ENCODE peak calls at places on chromosomes 13 and 19, in nine cellular contexts. T is GM10248, M is lower lobe of right lung, P is left ventricle myocardium inferior, Z is endothelial cell, I is SK-N-SH, H is neural crest cell, A is brain microvascular endothelial cell, B is HFFc6. R is an unnamed sample.

GRCh38 chr19:31583148-31583547 is 233.9 kb upstream of the TSHZ3 start:
- DNase-seq in H (no peak), P (no peak), M (no peak), Z (no peak), I (no peak), A (no peak), B (no peak), T (no peak), R (no peak)

GRCh38 chr19:13298565-13299481 is 148.6 kb downstream of the IER2 start:
- DNase-seq in B (no peak), Z (no peak), P (no peak), A (no peak), I (peak), M (no peak), T (no peak), H (no peak), R (no peak)

GRCh38 chr13:48500652-48501197 is 32.2 kb downstream of the RCBTB2 start:
- DNase-seq in T (peak), P (no peak), B (peak), H (no peak), A (peak), M (no peak), I (no peak), Z (no peak), R (no peak)

GRCh38 chr19:54478677-54479266 is 5.7 kb upstream of the CDC42EP5 start:
- DNase-seq in I (peak), H (peak), T (peak), M (no peak), B (no peak), A (no peak), P (no peak), Z (peak), R (peak)

GRCh38 chr19:16914421-16914820 is 25.6 kb downstream of the F2RL3 start:
- DNase-seq in P (no peak), A (no peak), H (no peak), B (no peak), T (no peak), I (no peak), M (no peak), Z (no peak), R (no peak)

GRCh38 chr13:64758520-64758919 is 2471.6 kb downstream of the PCDH9 start:
- DNase-seq in P (no peak), T (no peak), M (no peak), H (no peak), A (no peak), Z (no peak), I (no peak), B (no peak), R (no peak)

GRCh38 chr13:44857061-44857460 is 132.2 kb downstream of the NUFIP1 start:
- DNase-seq in Z (no peak), I (no peak), P (no peak), B (no peak), M (no peak), T (no peak), H (no peak), A (no peak), R (no peak)

GRCh38 chr19:31294189-31294588 is 55.0 kb downstream of the TSHZ3 start:
- DNase-seq in B (no peak), T (no peak), A (no peak), Z (no peak), P (no peak), M (no peak), I (no peak), H (no peak), R (peak)

GRCh38 chr19:17020823-17021222 is 5.8 kb downstream of the CPAMD8 start:
- DNase-seq in M (no peak), T (no peak), Z (no peak), H (no peak), B (peak), P (no peak), I (no peak), A (no peak), R (no peak)

GRCh38 chr13:112116187-112116950 is 49.4 kb downstream of the SOX1 start:
- DNase-seq in A (no peak), H (no peak), M (no peak), B (no peak), Z (no peak), I (no peak), T (no peak), P (no peak), R (no peak)

GRCh38 chr19:19746286-19747213 is 13.6 kb upstream of the ZNF14 start:
- DNase-seq in Z (no peak), M (no peak), P (no peak), A (no peak), B (no peak), H (no peak), I (peak), T (peak), R (no peak)

GRCh38 chr19:48961051-48961649 is 4.0 kb upstream of the FTL start:
- DNase-seq in I (no peak), P (no peak), H (no peak), B (no peak), A (no peak), T (no peak), Z (no peak), M (no peak), R (peak)

GRCh38 chr19:33273881-33274662 is 28.3 kb downstream of the CEBPA start:
- DNase-seq in A (peak), P (no peak), T (no peak), I (no peak), M (peak), Z (peak), H (no peak), B (peak), R (peak)

GRCh38 chr13:76552807-76553206 is 333.4 kb downstream of the KCTD12 start:
- DNase-seq in B (no peak), P (no peak), I (no peak), T (no peak), A (no peak), Z (no peak), H (no peak), M (no peak), R (no peak)

GRCh38 chr13:26584713-26585112 is 27.2 kb downstream of the WASF3 start:
- DNase-seq in A (peak), H (no peak), I (no peak), M (no peak), B (peak), Z (no peak), T (no peak), P (no peak), R (no peak)

GRCh38 chr13:28575200-28575599 is 80.3 kb upstream of the FLT1 start:
- DNase-seq in I (no peak), M (no peak), B (no peak), A (no peak), Z (peak), P (no peak), T (no peak), H (no peak), R (no peak)

GRCh38 chr13:36183901-36184300 is 30.5 kb downstream of the SOHLH2 start:
- DNase-seq in Z (no peak), P (no peak), T (no peak), H (no peak), B (no peak), A (no peak), I (no peak), M (no peak), R (no peak)

GRCh38 chr19:33627962-33628839 is 6.4 kb downstream of the CHST8 start:
- DNase-seq in H (no peak), M (no peak), Z (no peak), P (no peak), A (no peak), T (no peak), B (no peak), I (no peak), R (no peak)

GRCh38 chr13:100666124-100666523 is 8.5 kb downstream of the TMTC4 start:
- DNase-seq in Z (no peak), P (no peak), T (no peak), I (peak), A (no peak), H (no peak), B (no peak), M (no peak), R (no peak)

GRCh38 chr13:80473695-80474094 is 132.8 kb upstream of the SPRY2 start:
- DNase-seq in H (no peak), Z (no peak), T (no peak), P (no peak), I (no peak), A (peak), M (no peak), B (no peak), R (no peak)

GRCh38 chr13:26601669-26602068 is 44.2 kb downstream of the WASF3 start:
- DNase-seq in H (no peak), B (peak), Z (no peak), A (peak), P (no peak), M (no peak), T (peak), I (peak), R (no peak)

DNA sequence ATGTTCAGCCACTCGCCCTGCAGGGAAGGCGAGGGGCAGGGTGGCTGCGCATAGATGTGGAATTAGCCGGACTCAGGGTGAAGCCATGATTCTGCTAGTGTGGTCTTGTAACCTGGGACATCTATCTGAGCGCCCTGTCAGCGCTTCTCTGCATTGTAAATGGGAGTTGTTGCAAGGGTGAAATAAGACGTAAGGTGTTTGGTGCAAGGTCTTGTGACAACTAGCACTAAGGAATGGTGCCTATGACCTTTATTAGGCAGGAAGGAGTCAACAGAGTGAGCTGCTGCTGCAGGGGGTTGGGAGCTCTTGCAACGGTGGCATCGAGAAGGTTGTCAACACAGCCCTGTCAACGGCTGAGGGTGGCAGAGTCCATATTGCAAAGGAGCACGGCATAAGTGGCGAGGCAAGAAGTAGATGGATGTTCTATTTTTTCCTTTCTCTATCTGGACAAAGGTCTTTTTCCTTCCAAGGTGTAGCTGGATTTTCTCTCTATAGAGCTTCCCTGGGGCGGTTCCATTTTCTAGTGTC is 49.3 kb downstream of the IRS2 start:
- DNase-seq in I (no peak), T (no peak), H (no peak), P (no peak), A (no peak), M (no peak), B (no peak), Z (no peak), R (no peak)
- TF ChIP-seq CTCF in I (no peak), T (no peak), H (no peak), P (no peak), A (no peak), M (no peak), B (no peak), Z (no peak), R (no peak)

GRCh38 chr19:43422000-43422688 is 7.5 kb downstream of the TEX101 start:
- DNase-seq in H (no peak), P (no peak), M (no peak), B (no peak), I (no peak), A (no peak), Z (no peak), T (no peak), R (no peak)

GRCh38 chr19:43423779-43424178 is 9.1 kb downstream of the TEX101 start:
- DNase-seq in B (no peak), A (no peak), Z (no peak), I (no peak), H (no peak), M (no peak), T (no peak), P (no peak), R (no peak)

GRCh38 chr19:43422689-43423066 is 8.0 kb downstream of the TEX101 start:
- DNase-seq in P (no peak), M (no peak), I (no peak), H (no peak), B (no peak), A (no peak), T (no peak), Z (no peak), R (no peak)

GRCh38 chr19:43429395-43429794 is 14.7 kb downstream of the TEX101 start:
- DNase-seq in T (no peak), A (no peak), B (no peak), Z (no peak), H (no peak), I (no peak), M (no peak), P (no peak), R (no peak)

GRCh38 chr19:43425567-43426392 is 11.1 kb downstream of the TEX101 start:
- DNase-seq in M (no peak), T (no peak), B (peak), P (no peak), H (no peak), Z (no peak), A (no peak), I (no peak), R (no peak)
- TF ChIP-seq CTCF in M (peak), T (peak), B (peak), P (no peak), H (peak), Z (no peak), A (peak), I (peak), R (peak)

GRCh38 chr19:1087813-1088418 is 7.3 kb downstream of the POLR2E start:
- DNase-seq in H (no peak), M (peak), B (no peak), P (no peak), Z (no peak), I (no peak), T (no peak), A (no peak), R (no peak)
- TF ChIP-seq CTCF in H (no peak), M (no peak), B (no peak), P (no peak), Z (no peak), I (no peak), T (peak), A (no peak), R (no peak)

GRCh38 chr19:18278521-18279265 is 2.7 kb downstream of the JUND start:
- DNase-seq in M (no peak), P (no peak), A (peak), Z (no peak), B (peak), I (no peak), T (no peak), H (no peak), R (no peak)
- TF ChIP-seq CTCF in M (no peak), P (no peak), A (peak), Z (no peak), B (peak), I (peak), T (peak), H (peak), R (no peak)

DNA sequence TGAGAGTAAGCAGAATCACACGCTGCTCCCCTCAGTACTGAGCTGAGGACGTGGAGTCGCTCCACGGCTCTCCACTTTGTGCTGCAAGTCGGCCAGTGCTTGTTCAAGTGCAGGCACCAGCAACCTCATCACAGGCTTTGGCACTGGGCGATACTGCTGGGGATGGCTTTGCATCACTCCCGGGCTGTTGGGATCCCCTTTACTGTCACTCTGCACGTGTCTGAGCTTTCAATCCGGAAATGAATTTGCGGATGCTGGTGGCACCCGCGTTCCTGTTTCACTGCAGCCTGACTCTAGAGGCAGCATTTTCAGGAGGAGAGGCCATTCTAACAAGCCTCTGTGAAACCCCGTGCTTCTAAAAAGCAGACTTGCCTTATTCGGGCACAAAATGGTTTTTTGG is 19.1 kb downstream of the SMARCA4 start:
- DNase-seq in H (no peak), B (no peak), P (no peak), T (no peak), M (no peak), I (no peak), Z (no peak), A (no peak), R (no peak)
- TF ChIP-seq CTCF in H (no peak), B (no peak), P (no peak), T (no peak), M (no peak), I (no peak), Z (no peak), A (no peak), R (no peak)

DNA sequence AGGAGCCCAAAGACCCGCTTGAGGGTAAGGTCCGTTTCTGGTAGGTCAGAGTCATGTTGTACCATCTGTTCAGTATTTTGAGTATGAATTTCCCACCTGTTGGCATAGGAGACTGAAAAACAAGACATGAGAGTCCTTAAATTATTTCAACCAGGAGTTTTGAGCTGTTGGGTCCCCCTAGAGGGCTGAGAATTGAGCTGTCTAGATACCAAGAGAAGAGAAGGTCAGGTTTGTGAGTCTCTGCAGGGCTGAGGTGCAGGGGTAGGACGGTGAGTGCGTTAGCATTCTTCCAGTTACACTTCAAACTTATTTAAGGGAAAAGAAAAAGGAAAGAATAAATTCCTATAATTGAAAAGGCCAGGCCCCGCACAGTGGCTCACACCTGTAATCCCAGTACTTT is 5.0 kb downstream of the CBLC start:
- DNase-seq in T (no peak), Z (no peak), P (no peak), M (no peak), A (no peak), B (no peak), H (no peak), I (no peak), R (no peak)
- TF ChIP-seq CTCF in T (no peak), Z (peak), P (no peak), M (no peak), A (peak), B (no peak), H (peak), I (peak), R (no peak)

GRCh38 chr19:39408392-39409206 is 2.0 kb downstream of the ZFP36 start:
- DNase-seq in H (no peak), B (peak), A (no peak), I (no peak), T (no peak), M (no peak), Z (no peak), P (no peak), R (no peak)

GRCh38 chr19:39410620-39411005 is 1.9 kb upstream of the PLEKHG2 start:
- DNase-seq in P (no peak), I (no peak), H (no peak), A (no peak), B (no peak), Z (no peak), M (no peak), T (no peak), R (no peak)

GRCh38 chr19:39411006-39411831 is 1.2 kb upstream of the PLEKHG2 start:
- DNase-seq in A (peak), I (no peak), M (no peak), H (no peak), B (peak), P (no peak), Z (no peak), T (peak), R (no peak)

GRCh38 chr19:39409207-39409885 is 2.7 kb downstream of the ZFP36 start:
- DNase-seq in P (peak), I (peak), Z (peak), A (no peak), H (no peak), M (peak), T (no peak), B (peak), R (peak)

GRCh38 chr19:39409886-39410619 is 2.4 kb upstream of the PLEKHG2 start:
- DNase-seq in B (no peak), Z (peak), M (peak), I (peak), T (peak), P (peak), H (no peak), A (peak), R (peak)
- TF ChIP-seq CTCF in B (peak), Z (no peak), M (no peak), I (no peak), T (no peak), P (no peak), H (peak), A (peak), R (no peak)

GRCh38 chr19:51511353-51511752 is 9.8 kb upstream of the SIGLEC12 start:
- DNase-seq in T (no peak), M (no peak), Z (peak), A (no peak), B (peak), P (no peak), I (peak), H (no peak), R (peak)
- TF ChIP-seq CTCF in T (peak), M (no peak), Z (peak), A (peak), B (peak), P (no peak), I (peak), H (peak), R (peak)

DNA sequence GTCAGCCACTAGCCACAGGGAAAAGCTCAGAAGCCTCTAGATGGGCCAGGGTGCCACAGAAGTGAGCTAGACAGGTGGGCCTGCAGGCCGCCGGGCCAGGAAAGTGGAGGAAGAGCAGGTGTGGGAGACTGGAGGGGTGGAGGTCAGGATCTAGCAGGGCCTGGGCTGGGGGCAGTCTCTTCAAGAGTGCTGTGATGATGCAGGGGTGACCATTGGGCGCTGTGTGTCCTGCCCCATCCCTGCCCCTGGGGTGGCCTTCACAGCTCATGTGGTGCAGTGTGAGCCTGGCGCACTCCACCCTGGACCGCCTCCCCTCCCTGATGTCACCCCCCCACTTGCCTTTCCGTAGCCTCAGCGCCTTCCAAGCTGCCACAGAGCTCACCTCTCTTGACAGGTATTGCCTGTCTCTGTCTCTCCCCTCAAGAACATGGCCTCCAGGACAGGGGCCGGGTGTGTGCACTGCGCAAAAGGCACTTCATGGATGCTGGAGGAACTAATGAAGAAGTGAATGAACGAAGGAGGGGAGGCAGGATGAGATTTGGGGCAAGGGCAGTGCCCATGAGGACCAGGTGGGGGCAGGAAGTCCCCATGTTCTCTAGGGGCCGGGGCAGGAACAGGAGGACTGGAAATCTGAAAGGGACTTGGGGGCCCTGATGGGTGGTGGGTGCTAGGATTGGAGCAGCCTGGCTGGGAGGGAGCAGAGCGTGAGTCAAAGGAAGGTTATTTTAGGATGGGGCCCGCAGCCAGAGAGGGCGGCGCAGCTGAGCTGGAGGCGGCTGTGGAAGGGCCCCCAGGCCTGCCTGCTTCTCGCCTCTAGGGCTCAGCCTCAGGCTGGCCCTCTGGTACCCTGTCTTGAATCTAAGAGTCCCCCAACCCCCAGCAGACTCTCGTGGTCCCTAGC is 6.6 kb downstream of the SSBP4 start:
- DNase-seq in M (no peak), A (peak), Z (no peak), P (peak), B (peak), I (no peak), T (no peak), H (no peak), R (no peak)
- TF ChIP-seq CTCF in M (no peak), A (peak), Z (no peak), P (peak), B (peak), I (no peak), T (no peak), H (no peak), R (no peak)

GRCh38 chr13:95123726-95124125 is 177.5 kb downstream of the ABCC4 start:
- DNase-seq in Z (no peak), A (no peak), H (no peak), I (no peak), M (no peak), T (no peak), B (no peak), P (no peak), R (no peak)

GRCh38 chr13:95121516-95121915 is 179.7 kb downstream of the ABCC4 start:
- DNase-seq in I (no peak), Z (no peak), T (no peak), A (no peak), B (peak), P (no peak), M (no peak), H (no peak), R (no peak)

GRCh38 chr13:95122063-95122462 is 179.2 kb downstream of the ABCC4 start:
- DNase-seq in A (no peak), H (no peak), Z (no peak), I (no peak), T (no peak), B (peak), P (no peak), M (no peak), R (no peak)

GRCh38 chr13:95128045-95128643 is 173.1 kb downstream of the ABCC4 start:
- DNase-seq in B (no peak), P (no peak), M (no peak), Z (no peak), I (no peak), T (no peak), H (no peak), A (no peak), R (no peak)

GRCh38 chr13:95124959-95125358 is 176.3 kb downstream of the ABCC4 start:
- DNase-seq in B (no peak), P (no peak), Z (no peak), T (no peak), H (no peak), A (no peak), I (no peak), M (no peak), R (no peak)
- TF ChIP-seq CTCF in B (no peak), P (no peak), Z (no peak), T (no peak), H (no peak), A (no peak), I (no peak), M (no peak), R (no peak)

R was measured in glutamatergic neuron.